ENCODE peak calls at places on chromosomes 11 and 22, in six cellular contexts. P is mammary epithelial cell, V is cardiac fibroblast, M is epithelial cell of esophagus, K is DND-41, R is fibroblast of villous mesenchyme. W is an unnamed sample.

GRCh38 chr22:24427500-24428164 is at the start of gene ADORA2A:
- DNase-seq in R (no peak), M (no peak), V (no peak), K (peak; percentile 96), P (no peak), W (no peak)

GRCh38 chr11:75588067-75588481 is 26.0 kb downstream of the SERPINH1 start:
- DNase-seq in K (no peak), P (no peak), M (no peak), V (no peak), R (no peak), W (no peak)

GRCh38 chr11:1826552-1827094 is 8.2 kb upstream of the SYT8 start:
- DNase-seq in K (no peak), R (peak; percentile 73), P (peak; percentile 74), M (peak; percentile 60), V (peak; percentile 93), W (peak; percentile 29)

GRCh38 chr11:11987503-11988022 is 20.9 kb downstream of the DKK3 start:
- DNase-seq in V (peak; percentile 55), P (no peak), R (peak; percentile 70), K (no peak), M (peak; percentile 11), W (no peak)

GRCh38 chr22:17944205-17944725 is 80.1 kb downstream of the MICAL3 start:
- DNase-seq in P (no peak), M (no peak), K (no peak), V (no peak), R (no peak), W (no peak)

GRCh38 chr11:115696472-115697011 is 192.3 kb upstream of the CADM1 start:
- DNase-seq in V (no peak), P (no peak), K (no peak), R (no peak), M (no peak), W (no peak)

GRCh38 chr11:123580557-123581275 is 73.7 kb downstream of the SCN3B start:
- DNase-seq in K (peak; percentile 18), V (peak; percentile 46), P (peak; percentile 53), M (peak; percentile 80), R (peak; percentile 25), W (no peak)

GRCh38 chr11:120169981-120170698 is 32.2 kb upstream of the TRIM29 start:
- DNase-seq in K (no peak), M (no peak), P (no peak), R (no peak), V (no peak), W (no peak)

GRCh38 chr11:120239713-120240640 is at the start of gene POU2F3:
- DNase-seq in R (no peak), P (no peak), M (no peak), K (no peak), V (no peak), W (no peak)

GRCh38 chr11:73393479-73394415 is 17.5 kb downstream of the RELT start:
- DNase-seq in K (peak; percentile 73), P (peak; percentile 53), V (peak; percentile 89), M (peak; percentile 85), R (peak; percentile 78), W (no peak)

GRCh38 chr11:73394416-73395296 is 18.5 kb downstream of the RELT start:
- DNase-seq in M (no peak), R (no peak), V (no peak), P (no peak), K (no peak), W (no peak)

GRCh38 chr11:73391665-73392064 is 15.5 kb downstream of the RELT start:
- DNase-seq in P (no peak), K (no peak), R (no peak), V (no peak), M (peak; percentile 41), W (no peak)

GRCh38 chr11:73392108-73393010 is 16.2 kb downstream of the RELT start:
- DNase-seq in M (no peak), V (no peak), R (no peak), K (no peak), P (no peak), W (no peak)

GRCh38 chr11:73393011-73393380 is 16.8 kb downstream of the RELT start:
- DNase-seq in M (no peak), K (no peak), P (no peak), V (no peak), R (no peak), W (no peak)
- H3K4me3 ChIP-seq in M (no peak overlapping the region), K (no peak overlapping the region), P (no peak overlapping the region), V (no peak overlapping the region), R (no peak overlapping the region), W (no peak overlapping the region)

GRCh38 chr11:46808804-46809431 is 37.2 kb downstream of the CKAP5 start:
- DNase-seq in P (peak; percentile 40), R (peak; percentile 35), M (peak; percentile 50), K (no peak), V (peak; percentile 36), W (peak; percentile 10)
- TF ChIP-seq CTCF in P (peak; percentile 45), R (no peak), M (peak; percentile 50), K (peak; percentile 66), V (peak; percentile 24), W (peak; percentile 33)

DNA sequence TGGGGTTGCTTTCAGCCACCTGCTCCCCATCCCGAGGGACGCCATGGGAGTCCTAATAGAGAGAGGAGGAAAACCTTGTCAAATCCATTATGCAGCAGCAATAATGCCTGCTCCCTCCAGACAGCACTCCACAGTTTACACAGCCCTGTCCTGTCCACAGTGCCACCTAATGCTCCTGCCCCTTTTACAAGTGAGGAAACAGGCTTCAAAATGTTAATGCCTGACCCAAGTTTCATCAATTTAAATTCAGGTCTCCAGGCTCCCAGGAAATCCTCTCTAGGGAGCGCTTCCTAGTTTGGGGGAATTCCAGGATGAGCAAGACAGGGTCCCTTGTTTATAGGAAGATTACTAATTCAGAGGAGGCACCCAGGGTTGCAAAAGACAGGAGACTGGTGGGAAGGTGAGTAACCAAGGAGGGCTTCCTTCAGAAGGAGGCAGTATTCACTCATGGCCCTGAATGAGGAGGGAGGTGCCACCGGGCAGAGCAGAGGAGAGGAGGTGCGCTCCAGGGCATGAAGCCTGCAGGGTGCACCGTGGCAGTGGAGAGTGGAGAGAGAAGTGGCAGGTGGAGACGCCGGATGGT is 1.5 kb downstream of the TMEM132A start:
- DNase-seq in K (no peak), P (peak; percentile 93), R (peak; percentile 37), M (peak; percentile 95), V (no peak), W (peak; percentile 16)
- H3K4me3 ChIP-seq in K (no peak overlapping the region), P (peak overlapping the region; percentile 80), R (peak overlapping the region; percentile 72), M (peak overlapping the region; percentile 68), V (peak overlapping the region; percentile 80), W (no peak overlapping the region)

DNA sequence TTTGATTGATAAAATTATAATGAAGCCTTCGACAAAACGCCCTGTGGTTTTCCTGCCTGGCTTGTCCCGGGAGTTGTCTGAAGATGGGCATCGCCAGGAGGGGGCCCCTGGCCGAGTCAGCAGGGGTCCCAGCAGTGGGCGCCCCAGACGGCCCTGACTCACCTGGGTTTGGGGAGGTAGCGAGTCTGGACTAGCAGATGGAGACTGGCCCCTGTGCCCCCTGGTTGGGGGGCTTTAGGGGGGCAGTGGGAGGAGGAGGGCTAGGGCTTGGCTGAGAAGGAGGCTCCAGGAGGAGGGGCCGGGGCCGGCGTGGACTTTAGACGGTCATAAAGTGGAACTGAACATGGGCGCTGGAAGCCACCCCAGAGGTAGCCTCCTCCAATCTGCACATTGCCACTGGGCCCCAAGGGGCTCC is 410 bp upstream of the LIF start:
- DNase-seq in P (no peak), K (no peak), M (no peak), V (no peak), R (no peak), W (no peak)
- TF ChIP-seq CTCF in P (no peak), K (no peak), M (no peak), V (no peak), R (peak; percentile 2), W (no peak)

DNA sequence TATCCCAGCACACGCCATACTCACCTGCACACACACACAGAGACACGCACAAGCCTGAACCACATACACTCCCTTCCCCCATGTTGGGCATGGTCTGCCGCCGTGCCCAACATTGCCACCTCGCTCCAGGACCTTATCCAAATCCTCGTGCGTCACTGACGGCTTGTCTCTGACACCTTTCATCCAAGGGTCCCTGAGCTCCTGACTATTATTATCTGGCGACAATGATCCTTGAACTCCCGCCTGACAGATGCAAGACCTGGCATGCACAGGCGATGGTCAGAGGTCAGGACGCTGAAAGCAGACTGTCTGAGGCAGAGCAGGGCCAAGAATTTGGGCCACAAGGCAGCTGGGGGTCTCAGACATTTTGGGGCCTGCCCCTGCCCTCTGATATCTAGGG is 4.2 kb downstream of the MB start:
- DNase-seq in K (no peak), R (no peak), P (no peak), V (no peak), M (no peak), W (no peak)
- H3K4me3 ChIP-seq in K (no peak overlapping the region), R (no peak overlapping the region), P (no peak overlapping the region), V (no peak overlapping the region), M (no peak overlapping the region), W (no peak overlapping the region)

GRCh38 chr22:47837703-47838102 is 1075.3 kb downstream of the TBC1D22A start:
- DNase-seq in M (peak; percentile 11), R (peak; percentile 41), V (peak; percentile 13), P (peak; percentile 2), K (peak; percentile 31), W (no peak)
- TF ChIP-seq CTCF in M (no peak), R (peak; percentile 41), V (peak; percentile 39), P (peak; percentile 41), K (peak; percentile 58), W (peak; percentile 22)

GRCh38 chr11:118703563-118704106 is 24.2 kb upstream of the TREH start:
- DNase-seq in V (no peak), K (no peak), P (no peak), M (no peak), R (no peak), W (no peak)

GRCh38 chr11:118708296-118708695 is 28.8 kb upstream of the TREH start:
- DNase-seq in P (no peak), V (no peak), R (no peak), M (no peak), K (no peak), W (no peak)

GRCh38 chr11:118706546-118706825 is 27.0 kb upstream of the TREH start:
- DNase-seq in R (no peak), K (no peak), V (no peak), M (no peak), P (no peak), W (no peak)

GRCh38 chr11:118705796-118706545 is 26.5 kb upstream of the TREH start:
- DNase-seq in K (no peak), M (no peak), P (no peak), R (no peak), V (peak; percentile 6), W (no peak)

GRCh38 chr11:118705111-118705741 is 25.8 kb upstream of the TREH start:
- DNase-seq in K (peak; percentile 80), V (no peak), R (no peak), P (no peak), M (no peak), W (no peak)
- H3K4me3 ChIP-seq in K (no peak overlapping the region), V (no peak overlapping the region), R (no peak overlapping the region), P (no peak overlapping the region), M (no peak overlapping the region), W (no peak overlapping the region)

GRCh38 chr22:32528984-32529982 is 54.7 kb downstream of the FBXO7 start:
- DNase-seq in K (peak; percentile 70), V (peak; percentile 90), P (peak; percentile 57), R (peak; percentile 91), M (peak; percentile 83), W (peak; percentile 54)
- TF ChIP-seq CTCF in K (peak; percentile 89), V (peak; percentile 85), P (peak; percentile 86), R (peak; percentile 89), M (peak; percentile 87), W (peak; percentile 89)

GRCh38 chr22:19523240-19524169 is 705 bp downstream of the CLDN5 start:
- DNase-seq in M (peak; percentile 49), R (peak; percentile 49), V (peak; percentile 30), P (peak; percentile 26), K (no peak), W (no peak)
- H3K4me3 ChIP-seq in M (peak overlapping the region; percentile 16), R (peak overlapping the region; percentile 50), V (peak overlapping the region; percentile 34), P (no peak overlapping the region), K (no peak overlapping the region), W (peak overlapping the region; percentile 40)